ENCODE peak calls at places on chromosome 18, in four cellular contexts. Y, M, L and J are unnamed samples.

GRCh38 chr18:67081866-67082265 is 434.7 kb downstream of the DSEL start:
- DNase-seq in M (no peak), L (no peak), Y (no peak), J (no peak)

GRCh38 chr18:79772865-79773696 is 24.7 kb upstream of the KCNG2 start:
- DNase-seq in Y (no peak), M (no peak), L (no peak), J (no peak)

GRCh38 chr18:74774486-74774885 is 176.8 kb downstream of the ZNF407 start:
- DNase-seq in M (no peak), Y (no peak), L (no peak), J (no peak)

GRCh38 chr18:14174706-14175085 is 42.5 kb upstream of the ZNF519 start:
- DNase-seq in M (no peak), L (no peak), Y (no peak), J (no peak)

GRCh38 chr18:37219257-37219656 is 346.3 kb downstream of the CELF4 start:
- DNase-seq in L (no peak), Y (no peak), M (no peak), J (no peak)

GRCh38 chr18:21167641-21168372 is 56.2 kb upstream of the ROCK1 start:
- DNase-seq in M (peak), L (peak), Y (peak), J (peak)

GRCh38 chr18:48300463-48300961 is 108.7 kb downstream of the ZBTB7C start:
- DNase-seq in M (peak), L (no peak), Y (no peak), J (no peak)

GRCh38 chr18:24659837-24660720 is 199.6 kb downstream of the HRH4 start:
- DNase-seq in L (no peak), M (no peak), Y (no peak), J (no peak)

GRCh38 chr18:38367473-38367872 is 801.9 kb upstream of the CELF4 start:
- DNase-seq in M (no peak), L (no peak), Y (no peak), J (no peak)

GRCh38 chr18:67509711-67510110 is 6.8 kb downstream of the DSEL start:
- DNase-seq in Y (no peak), L (no peak), M (no peak), J (no peak)

GRCh38 chr18:11119962-11120361 is 29.4 kb downstream of the PIEZO2 start:
- DNase-seq in L (no peak), Y (no peak), M (no peak), J (no peak)

GRCh38 chr18:56823986-56824385 is 172.8 kb downstream of the WDR7 start:
- DNase-seq in M (no peak), Y (no peak), L (no peak), J (no peak)

DNA sequence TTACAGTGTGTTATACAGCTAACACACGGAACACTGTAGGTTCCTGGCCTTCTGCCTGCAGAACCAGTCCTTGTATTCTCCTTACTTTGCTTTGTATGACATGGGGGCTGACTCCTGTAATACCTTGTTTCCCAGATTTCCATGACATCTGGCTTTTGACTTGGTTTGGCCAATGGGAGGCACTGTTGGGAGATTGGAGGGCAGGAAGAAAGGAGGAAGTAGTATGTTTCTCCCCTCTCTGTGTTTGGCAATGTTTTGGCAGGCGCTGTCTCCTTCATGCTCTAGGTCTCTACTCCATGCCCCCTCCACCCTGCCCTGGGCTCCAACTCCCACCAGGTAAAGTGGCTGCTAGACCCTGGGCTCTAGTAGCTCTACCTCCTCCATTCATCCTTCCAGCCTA is 331.1 kb upstream of the SLC14A2 start:
- DNase-seq in L (no peak), M (no peak), Y (no peak), J (no peak)
- TF ChIP-seq CTCF in L (no peak), M (no peak), Y (no peak), J (no peak)

DNA sequence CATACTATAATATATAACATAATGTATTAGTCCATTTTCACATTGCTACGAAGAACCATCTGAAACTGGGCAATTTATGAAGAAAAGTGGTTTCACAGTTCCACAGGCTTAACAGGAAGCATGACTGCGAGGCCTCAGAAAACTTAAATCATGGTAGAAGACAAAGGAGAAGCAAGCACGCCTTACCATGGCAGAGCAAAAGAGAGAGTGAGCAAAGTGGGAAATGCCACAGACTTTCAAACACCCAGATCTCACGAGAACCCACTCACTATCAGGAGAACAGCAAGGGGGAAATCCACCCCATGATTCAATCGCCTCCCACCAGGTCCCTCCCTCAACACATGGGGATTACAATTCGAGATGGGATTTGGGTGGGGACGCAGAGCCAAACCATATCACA is 22.6 kb downstream of the PIGN start:
- DNase-seq in Y (no peak), M (no peak), L (no peak), J (no peak)
- TF ChIP-seq CTCF in Y (no peak), M (no peak), L (no peak), J (no peak)

DNA sequence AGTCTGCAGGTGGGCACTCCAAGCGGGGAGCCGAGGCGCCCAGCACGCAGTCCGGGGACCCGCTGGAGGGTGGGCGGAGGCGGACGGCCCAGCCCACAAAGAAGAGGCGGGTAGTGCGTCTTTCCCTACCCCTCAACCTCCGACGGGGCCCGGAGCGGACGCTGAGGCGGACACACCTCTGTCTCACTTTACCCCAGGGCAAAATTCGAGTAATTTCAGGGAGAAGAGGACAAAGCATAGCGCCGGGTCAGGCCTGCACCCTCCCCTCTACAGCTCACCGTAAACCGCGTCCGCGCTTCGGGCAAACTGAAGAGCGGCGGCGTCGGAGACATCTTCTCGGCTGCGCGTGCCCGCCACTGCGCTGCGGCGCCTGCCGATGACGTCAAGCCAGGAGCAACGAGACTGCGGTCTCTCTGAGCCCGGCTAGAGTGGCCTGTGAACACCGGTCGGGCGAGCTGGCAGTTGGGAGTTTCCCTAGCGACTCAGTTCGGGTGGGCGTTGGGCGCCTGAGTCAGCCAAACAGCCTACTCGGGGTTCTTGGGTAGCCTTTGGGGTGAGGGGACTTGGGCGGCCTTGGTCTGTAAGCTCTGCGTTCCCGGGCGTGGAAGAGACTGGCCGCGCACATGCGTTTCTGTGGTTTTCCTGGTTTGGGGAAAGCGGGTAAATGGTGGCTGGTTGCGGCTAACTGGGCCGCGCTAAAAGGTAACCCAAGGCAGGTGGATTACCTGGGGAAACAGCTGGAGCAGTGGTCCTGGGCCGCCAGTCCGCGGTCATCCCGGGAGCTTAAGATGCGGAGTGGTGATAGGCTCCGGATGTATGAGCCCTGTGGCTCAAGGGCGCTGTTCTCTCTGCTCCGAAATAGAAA is at the start of gene THOC1:
- DNase-seq in Y (peak), M (peak), L (peak), J (peak)
- TF ChIP-seq CTCF in Y (no peak), M (no peak), L (no peak), J (no peak)

DNA sequence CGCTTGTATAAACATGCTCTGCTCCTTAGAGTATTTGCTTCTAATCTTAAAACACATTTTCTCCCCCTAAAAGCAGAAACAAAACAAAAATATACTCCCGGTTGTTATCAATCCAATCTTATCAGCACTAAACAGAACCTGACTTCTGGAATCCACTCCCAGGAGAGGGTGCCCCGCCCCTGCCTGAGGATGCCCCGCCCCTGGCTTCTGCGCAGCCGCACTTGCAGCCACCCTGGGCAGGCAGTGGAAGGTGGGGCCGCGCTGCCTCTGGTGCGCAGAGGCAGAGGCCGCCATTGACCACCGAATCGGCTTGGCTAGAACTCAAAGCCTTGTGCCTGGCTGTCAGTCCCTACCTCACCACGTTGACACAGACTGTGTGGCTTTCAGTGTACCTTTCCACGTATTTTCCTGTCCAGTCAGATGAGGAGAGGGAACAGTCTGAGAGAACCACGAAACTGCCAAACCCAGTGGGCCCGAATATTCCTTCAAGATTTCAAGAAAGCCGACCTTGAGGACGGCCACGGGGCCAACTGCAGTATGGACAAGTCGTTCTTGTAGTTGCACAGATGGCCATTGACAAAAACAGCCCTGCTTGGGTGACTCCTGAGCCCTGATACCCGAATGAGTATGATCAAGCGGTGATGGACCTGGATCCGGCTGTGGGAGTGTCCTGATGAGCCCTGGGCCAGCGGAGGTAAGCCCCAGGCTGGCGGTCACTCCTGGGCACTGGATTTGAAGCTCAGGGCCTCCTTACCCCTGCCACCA is 46.2 kb upstream of the ARHGAP28 start:
- DNase-seq in L (no peak), M (no peak), Y (no peak), J (no peak)
- TF ChIP-seq CTCF in L (no peak), M (no peak), Y (no peak), J (no peak)